ENCODE peak calls at places on chromosomes 1 and 21, in eight cellular contexts. G is uterus, K is tibial nerve, Y is heart left ventricle, H is body of pancreas, I is upper lobe of right lung, F is pancreas, Z is astrocyte. B is an unnamed sample.
A peak's percentile ranks its signal among the peaks of the same experiment; 100 is the strongest.

GRCh38 chr1:24222008-24222407 is 34.9 kb upstream of the IFNLR1 start:
- DNase-seq in Y (no peak), F (no peak), Z (no peak), K (no peak), H (no peak), I (no peak), G (no peak), B (no peak)

GRCh38 chr1:67214420-67215174 is 48.3 kb downstream of the IL23R start:
- DNase-seq in I (no peak), K (peak; percentile 52), Y (no peak), H (peak; percentile 65), G (peak; percentile 17), Z (peak; percentile 8), F (peak; percentile 29), B (no peak)

GRCh38 chr1:56123421-56123820 is 455.9 kb downstream of the PLPP3 start:
- DNase-seq in G (no peak), Y (no peak), Z (peak; percentile 53), F (no peak), K (no peak), I (no peak), H (no peak), B (no peak)

GRCh38 chr1:171472183-171472647 is 13.1 kb upstream of the PRRC2C start:
- DNase-seq in F (no peak), I (no peak), Y (no peak), K (no peak), Z (no peak), H (no peak), G (no peak), B (no peak)

GRCh38 chr1:215132156-215132555 is 49.6 kb downstream of the KCNK2 start:
- DNase-seq in G (no peak), Y (no peak), I (no peak), H (no peak), Z (peak; percentile 68), K (no peak), F (no peak), B (no peak)

GRCh38 chr1:223180803-223181321 is 37.8 kb upstream of the TLR5 start:
- DNase-seq in Y (no peak), K (peak; percentile 50), G (no peak), I (no peak), H (peak; percentile 66), Z (peak; percentile 77), F (no peak), B (no peak)

GRCh38 chr1:33612877-33613487 is 140.5 kb downstream of the ZSCAN20 start:
- DNase-seq in K (peak; percentile 51), G (peak; percentile 21), Y (peak; percentile 61), F (peak; percentile 77), Z (peak; percentile 36), H (peak; percentile 70), I (no peak), B (peak; percentile 34)

GRCh38 chr1:183711691-183712401 is 58.7 kb upstream of the APOBEC4 start:
- DNase-seq in Z (peak; percentile 73), G (peak; percentile 32), I (no peak), K (no peak), Y (peak; percentile 66), H (no peak), F (no peak), B (no peak)

GRCh38 chr1:42913426-42914091 is 45.1 kb downstream of the SLC2A1 start:
- DNase-seq in F (peak; percentile 78), H (peak; percentile 84), I (no peak), K (peak; percentile 89), Z (peak; percentile 57), Y (no peak), G (peak; percentile 59), B (no peak)

GRCh38 chr21:45800339-45801080 is 157.0 kb downstream of the PCBP3 start:
- DNase-seq in Z (no peak), I (no peak), K (no peak), Y (no peak), G (no peak), F (no peak), H (no peak), B (no peak)

DNA sequence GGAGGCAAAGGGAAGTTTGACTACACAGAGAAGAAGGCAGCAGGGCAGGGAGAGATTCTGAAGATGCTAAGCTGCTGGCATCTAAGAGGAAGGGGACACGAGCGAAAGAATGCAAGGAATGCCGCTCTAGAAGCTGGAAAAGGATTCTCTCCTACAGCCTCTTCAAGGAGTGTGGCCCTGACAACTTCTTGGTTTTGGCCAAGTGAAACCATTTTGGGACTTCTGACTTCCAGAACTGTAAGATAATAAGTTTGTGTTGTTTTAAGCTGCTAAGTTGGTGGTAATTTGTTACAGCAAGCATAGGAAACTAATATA is 28.5 kb downstream of the MGST3 start:
- DNase-seq in I (no peak), Z (no peak), F (no peak), K (no peak), Y (no peak), H (no peak), G (no peak), B (no peak)
- H3K27ac ChIP-seq in I (no peak overlapping the region), Z (no peak overlapping the region), F (no peak overlapping the region), K (no peak overlapping the region), Y (no peak overlapping the region), H (no peak overlapping the region), G (no peak overlapping the region), B (no peak overlapping the region)

GRCh38 chr21:26814374-26814773 is 30.8 kb downstream of the ADAMTS1 start:
- DNase-seq in H (no peak), Y (no peak), Z (no peak), K (no peak), G (no peak), I (no peak), F (no peak), B (no peak)
- H3K27ac ChIP-seq in H (no peak overlapping the region), Y (peak overlapping the region; percentile 78), Z (no peak overlapping the region), K (peak overlapping the region; percentile 41), G (no peak overlapping the region), I (no peak overlapping the region), F (no peak overlapping the region), B (no peak overlapping the region)

GRCh38 chr1:158025576-158026230 is 32.3 kb downstream of the KIRREL1 start:
- DNase-seq in I (no peak), F (no peak), G (no peak), K (no peak), Z (no peak), H (no peak), Y (no peak), B (no peak)

GRCh38 chr1:158024737-158025136 is 31.3 kb downstream of the KIRREL1 start:
- DNase-seq in F (no peak), Z (no peak), K (no peak), G (no peak), H (no peak), I (no peak), Y (peak; percentile 44), B (no peak)

GRCh38 chr1:158026641-158027040 is 33.2 kb downstream of the KIRREL1 start:
- DNase-seq in I (no peak), Y (no peak), F (no peak), Z (no peak), G (no peak), H (no peak), K (no peak), B (no peak)

GRCh38 chr1:158028956-158029355 is 35.5 kb downstream of the KIRREL1 start:
- DNase-seq in I (no peak), F (no peak), Y (no peak), Z (peak; percentile 89), K (no peak), G (no peak), H (no peak), B (no peak)

DNA sequence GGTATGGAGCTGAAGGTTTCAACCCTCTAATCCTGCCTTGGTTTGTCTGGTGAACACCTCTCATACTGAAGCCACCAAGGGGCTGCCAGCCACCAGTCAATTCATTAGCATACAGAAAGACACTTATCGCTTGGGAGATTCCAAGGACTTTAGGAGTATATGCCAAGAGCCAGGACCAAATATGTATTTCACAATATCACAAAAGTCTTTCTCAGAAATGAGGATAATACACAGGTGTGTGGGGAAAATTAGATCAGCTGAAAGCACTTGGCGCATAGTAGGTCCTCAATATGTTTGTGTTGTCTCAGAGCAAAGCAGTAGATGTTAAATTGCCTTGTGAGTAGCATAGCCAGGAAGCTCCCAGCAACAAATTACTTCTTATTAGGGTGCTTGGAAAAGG is 34.0 kb downstream of the KIRREL1 start:
- DNase-seq in I (no peak), G (no peak), Y (no peak), H (no peak), Z (no peak), F (no peak), K (no peak), B (no peak)
- H3K27ac ChIP-seq in I (no peak overlapping the region), G (peak overlapping the region; percentile 8), Y (no peak overlapping the region), H (no peak overlapping the region), Z (no peak overlapping the region), F (no peak overlapping the region), K (peak overlapping the region; percentile 73), B (no peak overlapping the region)

GRCh38 chr1:155325596-155325893 is 4.9 kb downstream of the RUSC1 start:
- DNase-seq in G (no peak), K (no peak), Y (no peak), H (no peak), F (no peak), Z (no peak), I (no peak), B (no peak)
- H3K27ac ChIP-seq in G (peak overlapping the region; percentile 97), K (peak overlapping the region; percentile 99), Y (peak overlapping the region; percentile 92), H (peak overlapping the region; percentile 93), F (no peak overlapping the region), Z (peak overlapping the region; percentile 5), I (peak overlapping the region; percentile 11), B (no peak overlapping the region)

DNA sequence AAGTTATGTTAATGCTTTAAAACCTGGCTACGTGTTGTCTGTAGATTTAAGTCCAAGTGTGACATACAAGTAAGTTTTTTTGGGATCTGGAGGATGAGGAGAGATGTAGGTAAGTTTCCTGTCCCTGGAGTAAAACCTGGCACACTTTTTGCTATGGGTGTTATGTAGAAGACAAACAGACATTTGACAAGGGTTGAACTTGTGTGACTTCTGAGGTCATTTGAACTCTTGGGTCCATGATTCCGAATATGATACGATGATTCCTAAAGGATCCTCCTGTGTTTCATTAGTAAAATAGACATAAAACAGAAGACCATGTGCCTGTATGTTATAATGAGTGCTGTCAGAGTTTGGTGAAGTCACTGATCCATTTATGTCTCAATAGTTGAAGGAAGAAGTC is 44.2 kb downstream of the ARID1A start:
- DNase-seq in I (no peak), F (no peak), G (no peak), H (no peak), Y (no peak), K (no peak), Z (no peak), B (no peak)
- H3K27ac ChIP-seq in I (no peak overlapping the region), F (peak overlapping the region; percentile 9), G (no peak overlapping the region), H (peak overlapping the region; percentile 40), Y (no peak overlapping the region), K (peak overlapping the region; percentile 5), Z (no peak overlapping the region), B (no peak overlapping the region)

DNA sequence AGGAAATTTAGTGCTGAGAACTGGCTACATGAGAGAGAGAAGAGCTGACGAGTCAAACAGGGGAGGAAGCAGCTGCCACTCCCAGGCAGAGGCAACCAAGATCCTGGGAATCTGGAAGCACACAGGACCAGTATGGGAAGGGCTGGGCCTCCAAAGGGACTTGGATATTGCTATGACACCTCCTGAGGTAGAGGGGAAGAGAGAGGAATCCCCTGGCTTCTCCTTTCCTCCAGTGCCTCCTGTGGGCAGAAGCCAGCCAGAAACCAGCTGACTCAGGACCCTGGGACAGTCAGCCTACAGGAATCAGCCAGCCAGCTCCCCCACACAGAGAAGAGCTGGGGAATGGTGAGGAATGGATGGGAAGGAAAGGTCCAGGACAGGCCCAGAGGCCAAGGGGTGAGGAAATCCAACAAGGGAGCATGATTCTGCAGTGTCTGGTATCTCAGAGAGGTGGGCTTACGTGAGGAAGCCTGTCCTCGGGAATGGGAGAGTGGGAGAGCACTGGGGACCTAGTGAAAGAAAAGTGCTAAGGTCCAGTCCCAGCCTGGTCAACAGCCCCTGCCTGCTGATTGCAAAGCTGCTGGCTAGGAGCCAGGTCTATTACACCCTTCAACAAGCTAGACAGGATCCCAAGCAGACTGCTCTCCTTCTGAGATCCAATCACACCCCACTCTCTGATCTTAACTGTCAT is 43.5 kb downstream of the NAV1 start:
- DNase-seq in Y (peak; percentile 52), F (no peak), I (peak; percentile 51), K (peak; percentile 47), Z (peak; percentile 52), G (peak; percentile 69), H (peak; percentile 35), B (no peak)
- H3K27ac ChIP-seq in Y (peak overlapping the region; percentile 46), F (no peak overlapping the region), I (no peak overlapping the region), K (no peak overlapping the region), Z (peak overlapping the region; percentile 73), G (no peak overlapping the region), H (no peak overlapping the region), B (peak overlapping the region; percentile 75)

B was measured in substantia nigra.